ENCODE peak calls at places on chromosomes 16 and 17, in seven cellular contexts. T is prostate gland; Z is nephron progenitor cell; Q is SK-N-SH; W is dermis microvascular lymphatic vessel endothelial cell; M is stimulated activated CD4-positive, alpha-beta T cell treated with anti-CD3 and anti-CD28 coated beads, Interleukin-1b, Interleukin-23, amount 100 ng/mL, for 4 hours; F is astrocyte of the cerebellum. J is an unnamed sample.

GRCh38 chr16:24497405-24497804 is 42.0 kb upstream of the RBBP6 start:
- DNase-seq in T (no peak), Z (no peak), Q (no peak), W (no peak), M (no peak), F (no peak), J (no peak)

GRCh38 chr16:86072328-86073102 is 173.6 kb downstream of the IRF8 start:
- DNase-seq in T (peak; percentile 53), Z (peak; percentile 80), Q (peak; percentile 72), W (peak; percentile 50), M (peak; percentile 13), F (peak; percentile 68), J (peak; percentile 81)

GRCh38 chr17:40602445-40603443 is 37.5 kb upstream of the CCR7 start:
- DNase-seq in T (no peak), Z (no peak), Q (no peak), W (no peak), M (peak; percentile 45), F (no peak), J (no peak)

GRCh38 chr17:68792042-68792685 is 163.0 kb downstream of the ABCA8 start:
- DNase-seq in T (no peak), Z (no peak), Q (no peak), W (no peak), M (no peak), F (peak; percentile 18), J (no peak)

GRCh38 chr17:17506181-17506741 is 10.1 kb upstream of the RASD1 start:
- DNase-seq in T (no peak), Z (no peak), Q (peak; percentile 57), W (no peak), M (no peak), F (no peak), J (no peak)

GRCh38 chr16:17828012-17828411 is 357.3 kb upstream of the XYLT1 start:
- DNase-seq in T (no peak), Z (no peak), Q (no peak), W (peak; percentile 10), M (no peak), F (peak; percentile 92), J (no peak)

GRCh38 chr17:40551874-40552768 is 13.2 kb downstream of the CCR7 start:
- DNase-seq in T (no peak), Z (no peak), Q (no peak), W (no peak), M (no peak), F (peak; percentile 82), J (peak; percentile 66)

GRCh38 chr16:68756250-68757051 is 19.4 kb downstream of the CDH1 start:
- DNase-seq in T (peak; percentile 69), Z (no peak), Q (no peak), W (no peak), M (peak; percentile 15), F (no peak), J (peak; percentile 58)

GRCh38 chr16:57318240-57318970 is 33.9 kb upstream of the PLLP start:
- DNase-seq in T (no peak), Z (peak; percentile 18), Q (no peak), W (no peak), M (no peak), F (no peak), J (no peak)

GRCh38 chr17:55454906-55455474 is 33.4 kb upstream of the MMD start:
- DNase-seq in T (peak; percentile 10), Z (no peak), Q (no peak), W (no peak), M (no peak), F (peak; percentile 45), J (no peak)

GRCh38 chr16:53770641-53771040 is 66.7 kb downstream of the FTO start:
- DNase-seq in T (no peak), Z (no peak), Q (no peak), W (no peak), M (no peak), F (no peak), J (no peak)

GRCh38 chr16:35690413-35690812 is 2231.0 kb downstream of the TP53TG3F start:
- DNase-seq in T (no peak), Z (no peak), Q (no peak), W (no peak), M (no peak), F (no peak), J (no peak)

GRCh38 chr17:42067371-42068180 is 17.2 kb upstream of the C17orf113 start:
- DNase-seq in T (peak; percentile 61), Z (peak; percentile 88), Q (peak; percentile 85), W (peak; percentile 14), M (peak; percentile 63), F (peak; percentile 9), J (peak; percentile 73)

GRCh38 chr16:76818611-76819181 is 372.3 kb upstream of the MON1B start:
- DNase-seq in T (no peak), Z (no peak), Q (no peak), W (no peak), M (no peak), F (no peak), J (no peak)

GRCh38 chr17:60392845-60393702 is 1.1 kb upstream of the USP32 start:
- DNase-seq in T (peak; percentile 44), Z (no peak), Q (peak; percentile 57), W (peak; percentile 77), M (peak; percentile 15), F (peak; percentile 37), J (peak; percentile 65)

GRCh38 chr17:40910441-40910841 is 25.4 kb upstream of the KRT20 start:
- DNase-seq in T (peak; percentile 48), Z (no peak), Q (no peak), W (no peak), M (no peak), F (no peak), J (no peak)

GRCh38 chr16:1296688-1297412 is 12.6 kb upstream of the UBE2I start:
- DNase-seq in T (peak; percentile 64), Z (no peak), Q (no peak), W (peak; percentile 53), M (no peak), F (no peak), J (peak; percentile 77)

GRCh38 chr16:82042841-82043240 is 7.8 kb downstream of the HSD17B2 start:
- DNase-seq in T (no peak), Z (no peak), Q (no peak), W (no peak), M (no peak), F (peak; percentile 40), J (no peak)

GRCh38 chr17:76271669-76272540 is 6.8 kb downstream of the UBALD2 start:
- DNase-seq in T (no peak), Z (no peak), Q (peak; percentile 58), W (no peak), M (peak; percentile 80), F (no peak), J (peak; percentile 68)

GRCh38 chr16:52953215-52953614 is 99.5 kb downstream of the CHD9NB start:
- DNase-seq in T (no peak), Z (no peak), Q (no peak), W (no peak), M (no peak), F (no peak), J (no peak)

GRCh38 chr16:48978501-48978900 is 303.1 kb downstream of the CBLN1 start:
- DNase-seq in T (no peak), Z (no peak), Q (no peak), W (no peak), M (no peak), F (no peak), J (no peak)

GRCh38 chr17:78812849-78813248 is 27.8 kb downstream of the USP36 start:
- DNase-seq in T (no peak), Z (no peak), Q (no peak), W (no peak), M (no peak), F (no peak), J (no peak)

GRCh38 chr16:87864331-87864989 is 4.8 kb downstream of the SLC7A5 start:
- DNase-seq in T (no peak), Z (no peak), Q (no peak), W (no peak), M (no peak), F (no peak), J (no peak)

J was measured in ureter.